ENCODE peak calls at places on chromosomes 7 and 10, in four cellular contexts. One of them, this sample, is unnamed.

GRCh38 chr7:12990440-12990839 is 303.0 kb downstream of the ARL4A start:
- DNase-seq in SW 1271: no peak
- DNase-seq in astrocyte: no peak
- DNase-seq in activated CD4-positive, alpha-beta memory T cell treated with anti-CD3 and anti-CD28 coated beads for 36 hours: no peak
- DNase-seq in this sample: no peak

GRCh38 chr7:130560972-130561371 is 69.1 kb downstream of the MEST start:
- DNase-seq in SW 1271: peak; percentile 35
- DNase-seq in activated CD4-positive, alpha-beta memory T cell treated with anti-CD3 and anti-CD28 coated beads for 36 hours: no peak
- DNase-seq in astrocyte: peak; percentile 22
- DNase-seq in this sample: peak; percentile 8

GRCh38 chr7:30596043-30596641 is 1.5 kb downstream of the GARS1 start:
- DNase-seq in astrocyte: no peak
- DNase-seq in SW 1271: peak; percentile 15
- DNase-seq in activated CD4-positive, alpha-beta memory T cell treated with anti-CD3 and anti-CD28 coated beads for 36 hours: peak; percentile 34
- DNase-seq in this sample: peak; percentile 27

GRCh38 chr10:79929409-79929904 is 19.4 kb downstream of the SFTPD start:
- DNase-seq in SW 1271: peak; percentile 12
- DNase-seq in astrocyte: peak; percentile 31
- DNase-seq in activated CD4-positive, alpha-beta memory T cell treated with anti-CD3 and anti-CD28 coated beads for 36 hours: peak; percentile 85
- DNase-seq in this sample: peak; percentile 86

GRCh38 chr7:80467069-80467468 is 44.8 kb downstream of the GNAT3 start:
- DNase-seq in activated CD4-positive, alpha-beta memory T cell treated with anti-CD3 and anti-CD28 coated beads for 36 hours: no peak
- DNase-seq in astrocyte: peak; percentile 12
- DNase-seq in SW 1271: no peak
- DNase-seq in this sample: no peak

GRCh38 chr10:77518910-77519274 is 118.7 kb downstream of the KCNMA1 start:
- DNase-seq in astrocyte: no peak
- DNase-seq in activated CD4-positive, alpha-beta memory T cell treated with anti-CD3 and anti-CD28 coated beads for 36 hours: no peak
- DNase-seq in SW 1271: no peak
- DNase-seq in this sample: no peak

GRCh38 chr10:68212721-68213352 is 19.1 kb downstream of the ATOH7 start:
- DNase-seq in SW 1271: peak; percentile 11
- DNase-seq in activated CD4-positive, alpha-beta memory T cell treated with anti-CD3 and anti-CD28 coated beads for 36 hours: no peak
- DNase-seq in astrocyte: peak; percentile 7
- DNase-seq in this sample: no peak

GRCh38 chr10:110609592-110609991 is 34.5 kb upstream of the RBM20 start:
- DNase-seq in SW 1271: peak; percentile 3
- DNase-seq in activated CD4-positive, alpha-beta memory T cell treated with anti-CD3 and anti-CD28 coated beads for 36 hours: no peak
- DNase-seq in astrocyte: no peak
- DNase-seq in this sample: no peak

GRCh38 chr7:42197391-42197790 is 39.6 kb downstream of the GLI3 start:
- DNase-seq in SW 1271: no peak
- DNase-seq in astrocyte: peak; percentile 77
- DNase-seq in activated CD4-positive, alpha-beta memory T cell treated with anti-CD3 and anti-CD28 coated beads for 36 hours: no peak
- DNase-seq in this sample: no peak

GRCh38 chr10:96587255-96588059 is 645 bp upstream of the TM9SF3 start:
- DNase-seq in astrocyte: peak; percentile 81
- DNase-seq in SW 1271: peak; percentile 49
- DNase-seq in activated CD4-positive, alpha-beta memory T cell treated with anti-CD3 and anti-CD28 coated beads for 36 hours: peak; percentile 64
- DNase-seq in this sample: peak; percentile 63

GRCh38 chr10:4382811-4383210 is 443.2 kb upstream of the AKR1E2 start:
- DNase-seq in astrocyte: no peak
- DNase-seq in activated CD4-positive, alpha-beta memory T cell treated with anti-CD3 and anti-CD28 coated beads for 36 hours: no peak
- DNase-seq in SW 1271: no peak
- DNase-seq in this sample: no peak

GRCh38 chr7:75937958-75938786 is 23.2 kb downstream of the POR start:
- DNase-seq in astrocyte: peak; percentile 86
- DNase-seq in activated CD4-positive, alpha-beta memory T cell treated with anti-CD3 and anti-CD28 coated beads for 36 hours: no peak
- DNase-seq in SW 1271: no peak
- DNase-seq in this sample: no peak

GRCh38 chr7:157445246-157445955 is 108.6 kb downstream of the DNAJB6 start:
- DNase-seq in activated CD4-positive, alpha-beta memory T cell treated with anti-CD3 and anti-CD28 coated beads for 36 hours: no peak
- DNase-seq in astrocyte: no peak
- DNase-seq in SW 1271: no peak
- DNase-seq in this sample: no peak

GRCh38 chr7:33643497-33643896 is 261.8 kb upstream of the BMPER start:
- DNase-seq in activated CD4-positive, alpha-beta memory T cell treated with anti-CD3 and anti-CD28 coated beads for 36 hours: no peak
- DNase-seq in SW 1271: no peak
- DNase-seq in astrocyte: no peak
- DNase-seq in this sample: no peak

GRCh38 chr10:24952146-24952700 is at the start of gene PRTFDC1:
- DNase-seq in SW 1271: peak; percentile 57
- DNase-seq in astrocyte: no peak
- DNase-seq in activated CD4-positive, alpha-beta memory T cell treated with anti-CD3 and anti-CD28 coated beads for 36 hours: peak; percentile 25
- DNase-seq in this sample: peak; percentile 48

GRCh38 chr7:134890246-134891240 is 95.8 kb upstream of the AGBL3 start:
- DNase-seq in activated CD4-positive, alpha-beta memory T cell treated with anti-CD3 and anti-CD28 coated beads for 36 hours: no peak
- DNase-seq in SW 1271: no peak
- DNase-seq in astrocyte: peak; percentile 77
- DNase-seq in this sample: no peak

GRCh38 chr7:8058322-8058721 is 89.7 kb downstream of the GLCCI1 start:
- DNase-seq in astrocyte: no peak
- DNase-seq in activated CD4-positive, alpha-beta memory T cell treated with anti-CD3 and anti-CD28 coated beads for 36 hours: no peak
- DNase-seq in SW 1271: no peak
- DNase-seq in this sample: no peak

GRCh38 chr10:105347487-105347886 is 706.4 kb downstream of the SORCS3 start:
- DNase-seq in astrocyte: peak; percentile 18
- DNase-seq in activated CD4-positive, alpha-beta memory T cell treated with anti-CD3 and anti-CD28 coated beads for 36 hours: no peak
- DNase-seq in SW 1271: no peak
- DNase-seq in this sample: no peak

GRCh38 chr7:40723829-40724228 is 589.0 kb downstream of the SUGCT start:
- DNase-seq in activated CD4-positive, alpha-beta memory T cell treated with anti-CD3 and anti-CD28 coated beads for 36 hours: no peak
- DNase-seq in SW 1271: no peak
- DNase-seq in astrocyte: no peak
- DNase-seq in this sample: no peak

GRCh38 chr10:86188796-86189558 is 177.6 kb downstream of the GRID1 start:
- DNase-seq in astrocyte: no peak
- DNase-seq in activated CD4-positive, alpha-beta memory T cell treated with anti-CD3 and anti-CD28 coated beads for 36 hours: no peak
- DNase-seq in SW 1271: no peak
- DNase-seq in this sample: no peak

GRCh38 chr10:8060010-8060703 is 5.7 kb downstream of the GATA3 start:
- DNase-seq in activated CD4-positive, alpha-beta memory T cell treated with anti-CD3 and anti-CD28 coated beads for 36 hours: peak; percentile 87
- DNase-seq in SW 1271: no peak
- DNase-seq in astrocyte: peak; percentile 67
- DNase-seq in this sample: peak; percentile 81

GRCh38 chr10:122060250-122060649 is 71.3 kb downstream of the TACC2 start:
- DNase-seq in SW 1271: no peak
- DNase-seq in activated CD4-positive, alpha-beta memory T cell treated with anti-CD3 and anti-CD28 coated beads for 36 hours: no peak
- DNase-seq in astrocyte: peak; percentile 46
- DNase-seq in this sample: no peak

GRCh38 chr7:77944183-77945182 is 145.9 kb downstream of the PHTF2 start:
- DNase-seq in activated CD4-positive, alpha-beta memory T cell treated with anti-CD3 and anti-CD28 coated beads for 36 hours: no peak
- DNase-seq in astrocyte: no peak
- DNase-seq in SW 1271: no peak
- DNase-seq in this sample: no peak